ENCODE peak calls at places on chromosomes 4 and X, in five cellular contexts. One of them, this sample, is unnamed.

GRCh38 chrX:120560405-120560841 is 339 bp downstream of the CUL4B start:
- DNase-seq in effector CD4-positive, alpha-beta T cell: peak
- DNase-seq in activated T-cell treated with anti-CD3 and anti-CD28 coated beads for 48 hours: peak
- DNase-seq in midbrain: peak
- DNase-seq in adrenal gland: peak
- DNase-seq in this sample: peak

GRCh38 chrX:46898207-46898606 is 14.0 kb upstream of the JADE3 start:
- DNase-seq in activated T-cell treated with anti-CD3 and anti-CD28 coated beads for 48 hours: no peak
- DNase-seq in adrenal gland: no peak
- DNase-seq in midbrain: no peak
- DNase-seq in effector CD4-positive, alpha-beta T cell: no peak
- DNase-seq in this sample: no peak

GRCh38 chr4:86359944-86360478 is at the start of gene MAPK10:
- DNase-seq in effector CD4-positive, alpha-beta T cell: no peak
- DNase-seq in adrenal gland: peak
- DNase-seq in midbrain: peak
- DNase-seq in activated T-cell treated with anti-CD3 and anti-CD28 coated beads for 48 hours: peak
- DNase-seq in this sample: peak

GRCh38 chrX:23548164-23548563 is 119.1 kb upstream of the PRDX4 start:
- DNase-seq in adrenal gland: no peak
- DNase-seq in midbrain: no peak
- DNase-seq in effector CD4-positive, alpha-beta T cell: no peak
- DNase-seq in activated T-cell treated with anti-CD3 and anti-CD28 coated beads for 48 hours: no peak
- DNase-seq in this sample: no peak

GRCh38 chr4:41160010-41160789 is 54.1 kb downstream of the APBB2 start:
- DNase-seq in effector CD4-positive, alpha-beta T cell: no peak
- DNase-seq in midbrain: no peak
- DNase-seq in activated T-cell treated with anti-CD3 and anti-CD28 coated beads for 48 hours: no peak
- DNase-seq in adrenal gland: peak
- DNase-seq in this sample: no peak

GRCh38 chrX:88425739-88426138 is 321.3 kb upstream of the CPXCR1 start:
- DNase-seq in adrenal gland: no peak
- DNase-seq in effector CD4-positive, alpha-beta T cell: no peak
- DNase-seq in midbrain: peak
- DNase-seq in activated T-cell treated with anti-CD3 and anti-CD28 coated beads for 48 hours: no peak
- DNase-seq in this sample: no peak

GRCh38 chr4:14865804-14866203 is 136.5 kb upstream of the CPEB2 start:
- DNase-seq in midbrain: no peak
- DNase-seq in effector CD4-positive, alpha-beta T cell: no peak
- DNase-seq in adrenal gland: no peak
- DNase-seq in activated T-cell treated with anti-CD3 and anti-CD28 coated beads for 48 hours: no peak
- DNase-seq in this sample: no peak

GRCh38 chrX:7233632-7234406 is 85.9 kb upstream of the PUDP start:
- DNase-seq in effector CD4-positive, alpha-beta T cell: no peak
- DNase-seq in midbrain: no peak
- DNase-seq in activated T-cell treated with anti-CD3 and anti-CD28 coated beads for 48 hours: no peak
- DNase-seq in adrenal gland: no peak
- DNase-seq in this sample: no peak

GRCh38 chrX:38627683-38628082 is 66.3 kb downstream of the TSPAN7 start:
- DNase-seq in activated T-cell treated with anti-CD3 and anti-CD28 coated beads for 48 hours: peak
- DNase-seq in effector CD4-positive, alpha-beta T cell: no peak
- DNase-seq in midbrain: no peak
- DNase-seq in adrenal gland: no peak
- DNase-seq in this sample: no peak

GRCh38 chrX:78314561-78314960 is 12.8 kb downstream of the CYSLTR1 start:
- DNase-seq in adrenal gland: no peak
- DNase-seq in activated T-cell treated with anti-CD3 and anti-CD28 coated beads for 48 hours: no peak
- DNase-seq in effector CD4-positive, alpha-beta T cell: no peak
- DNase-seq in midbrain: no peak
- DNase-seq in this sample: no peak

GRCh38 chrX:129781134-129782014 is 1.6 kb downstream of the SASH3 start:
- DNase-seq in midbrain: no peak
- DNase-seq in effector CD4-positive, alpha-beta T cell: peak
- DNase-seq in activated T-cell treated with anti-CD3 and anti-CD28 coated beads for 48 hours: peak
- DNase-seq in adrenal gland: peak
- DNase-seq in this sample: peak

GRCh38 chr4:141768954-141769353 is 132.6 kb downstream of the IL15 start:
- DNase-seq in adrenal gland: no peak
- DNase-seq in midbrain: no peak
- DNase-seq in effector CD4-positive, alpha-beta T cell: no peak
- DNase-seq in activated T-cell treated with anti-CD3 and anti-CD28 coated beads for 48 hours: no peak
- DNase-seq in this sample: no peak

GRCh38 chr4:14018191-14018853 is 390.8 kb upstream of the BOD1L1 start:
- DNase-seq in activated T-cell treated with anti-CD3 and anti-CD28 coated beads for 48 hours: no peak
- DNase-seq in adrenal gland: no peak
- DNase-seq in midbrain: no peak
- DNase-seq in effector CD4-positive, alpha-beta T cell: no peak
- DNase-seq in this sample: no peak

GRCh38 chr4:184283659-184284335 is 66.1 kb upstream of the ENPP6 start:
- DNase-seq in effector CD4-positive, alpha-beta T cell: no peak
- DNase-seq in activated T-cell treated with anti-CD3 and anti-CD28 coated beads for 48 hours: no peak
- DNase-seq in adrenal gland: no peak
- DNase-seq in midbrain: no peak
- DNase-seq in this sample: no peak

GRCh38 chrX:20461576-20461975 is 194.9 kb upstream of the RPS6KA3 start:
- DNase-seq in effector CD4-positive, alpha-beta T cell: no peak
- DNase-seq in activated T-cell treated with anti-CD3 and anti-CD28 coated beads for 48 hours: no peak
- DNase-seq in adrenal gland: no peak
- DNase-seq in midbrain: no peak
- DNase-seq in this sample: no peak

GRCh38 chr4:163395055-163395454 is 51.4 kb downstream of the NPY5R start:
- DNase-seq in activated T-cell treated with anti-CD3 and anti-CD28 coated beads for 48 hours: no peak
- DNase-seq in midbrain: no peak
- DNase-seq in effector CD4-positive, alpha-beta T cell: no peak
- DNase-seq in adrenal gland: no peak
- DNase-seq in this sample: no peak

GRCh38 chr4:21726255-21726815 is 222.2 kb downstream of the KCNIP4 start:
- DNase-seq in activated T-cell treated with anti-CD3 and anti-CD28 coated beads for 48 hours: no peak
- DNase-seq in adrenal gland: no peak
- DNase-seq in effector CD4-positive, alpha-beta T cell: no peak
- DNase-seq in midbrain: no peak
- DNase-seq in this sample: no peak

GRCh38 chrX:39298821-39299220 is 497.6 kb downstream of the MID1IP1 start:
- DNase-seq in effector CD4-positive, alpha-beta T cell: no peak
- DNase-seq in activated T-cell treated with anti-CD3 and anti-CD28 coated beads for 48 hours: no peak
- DNase-seq in adrenal gland: no peak
- DNase-seq in midbrain: no peak
- DNase-seq in this sample: no peak

GRCh38 chr4:20172070-20172760 is 79.5 kb upstream of the SLIT2 start:
- DNase-seq in activated T-cell treated with anti-CD3 and anti-CD28 coated beads for 48 hours: no peak
- DNase-seq in midbrain: no peak
- DNase-seq in adrenal gland: no peak
- DNase-seq in effector CD4-positive, alpha-beta T cell: no peak
- DNase-seq in this sample: no peak

GRCh38 chrX:17411189-17411588 is 36.2 kb downstream of the NHS start:
- DNase-seq in adrenal gland: no peak
- DNase-seq in effector CD4-positive, alpha-beta T cell: no peak
- DNase-seq in midbrain: no peak
- DNase-seq in activated T-cell treated with anti-CD3 and anti-CD28 coated beads for 48 hours: no peak
- DNase-seq in this sample: no peak

GRCh38 chr4:147340547-147341225 is 140.2 kb upstream of the EDNRA start:
- DNase-seq in activated T-cell treated with anti-CD3 and anti-CD28 coated beads for 48 hours: no peak
- DNase-seq in adrenal gland: no peak
- DNase-seq in effector CD4-positive, alpha-beta T cell: no peak
- DNase-seq in midbrain: peak
- DNase-seq in this sample: no peak

GRCh38 chr4:158168606-158169005 is 4.2 kb downstream of the GASK1B start:
- DNase-seq in activated T-cell treated with anti-CD3 and anti-CD28 coated beads for 48 hours: no peak
- DNase-seq in adrenal gland: no peak
- DNase-seq in effector CD4-positive, alpha-beta T cell: no peak
- DNase-seq in midbrain: no peak
- DNase-seq in this sample: no peak

GRCh38 chr4:116027311-116027710 is 913.9 kb upstream of the NDST4 start:
- DNase-seq in effector CD4-positive, alpha-beta T cell: no peak
- DNase-seq in midbrain: no peak
- DNase-seq in adrenal gland: no peak
- DNase-seq in activated T-cell treated with anti-CD3 and anti-CD28 coated beads for 48 hours: no peak
- DNase-seq in this sample: no peak

GRCh38 chrX:37685452-37686347 is at the start of gene XK:
- DNase-seq in adrenal gland: peak
- DNase-seq in activated T-cell treated with anti-CD3 and anti-CD28 coated beads for 48 hours: peak
- DNase-seq in effector CD4-positive, alpha-beta T cell: no peak
- DNase-seq in midbrain: peak
- DNase-seq in this sample: peak

GRCh38 chrX:44483965-44484606 is 58.6 kb downstream of the FUNDC1 start:
- DNase-seq in activated T-cell treated with anti-CD3 and anti-CD28 coated beads for 48 hours: no peak
- DNase-seq in effector CD4-positive, alpha-beta T cell: no peak
- DNase-seq in midbrain: no peak
- DNase-seq in adrenal gland: no peak
- DNase-seq in this sample: no peak

GRCh38 chrX:149720021-149720689 is 8.3 kb downstream of the MAGEA11 start:
- DNase-seq in adrenal gland: no peak
- DNase-seq in activated T-cell treated with anti-CD3 and anti-CD28 coated beads for 48 hours: no peak
- DNase-seq in effector CD4-positive, alpha-beta T cell: no peak
- DNase-seq in midbrain: no peak
- DNase-seq in this sample: no peak

GRCh38 chr4:145938618-145939177 is at the start of gene ZNF827:
- DNase-seq in effector CD4-positive, alpha-beta T cell: peak
- DNase-seq in midbrain: peak
- DNase-seq in adrenal gland: peak
- DNase-seq in activated T-cell treated with anti-CD3 and anti-CD28 coated beads for 48 hours: peak
- DNase-seq in this sample: peak

GRCh38 chr4:82268050-82268825 is 105.6 kb downstream of the HNRNPD start:
- DNase-seq in effector CD4-positive, alpha-beta T cell: peak
- DNase-seq in adrenal gland: peak
- DNase-seq in midbrain: peak
- DNase-seq in activated T-cell treated with anti-CD3 and anti-CD28 coated beads for 48 hours: no peak
- DNase-seq in this sample: peak

GRCh38 chrX:99798951-99799350 is 611.1 kb downstream of the PCDH19 start:
- DNase-seq in midbrain: no peak
- DNase-seq in effector CD4-positive, alpha-beta T cell: no peak
- DNase-seq in adrenal gland: no peak
- DNase-seq in activated T-cell treated with anti-CD3 and anti-CD28 coated beads for 48 hours: no peak
- DNase-seq in this sample: no peak

GRCh38 chr4:158129649-158130048 is 43.2 kb downstream of the GASK1B start:
- DNase-seq in effector CD4-positive, alpha-beta T cell: no peak
- DNase-seq in midbrain: no peak
- DNase-seq in adrenal gland: no peak
- DNase-seq in activated T-cell treated with anti-CD3 and anti-CD28 coated beads for 48 hours: no peak
- DNase-seq in this sample: no peak

GRCh38 chrX:3712870-3713224 is 602 bp downstream of the PRKX start:
- DNase-seq in effector CD4-positive, alpha-beta T cell: no peak
- DNase-seq in activated T-cell treated with anti-CD3 and anti-CD28 coated beads for 48 hours: peak
- DNase-seq in midbrain: peak
- DNase-seq in adrenal gland: no peak
- DNase-seq in this sample: no peak

GRCh38 chr4:16890651-16891050 is 7.8 kb downstream of the LDB2 start:
- DNase-seq in effector CD4-positive, alpha-beta T cell: no peak
- DNase-seq in activated T-cell treated with anti-CD3 and anti-CD28 coated beads for 48 hours: no peak
- DNase-seq in adrenal gland: no peak
- DNase-seq in midbrain: no peak
- DNase-seq in this sample: no peak